ENCODE peak calls at places on chromosomes 13 and 19, in six cellular contexts. V is kidney; K is brain microvascular endothelial cell; G is PC-3; U is epithelial cell of prostate; A is naive thymus-derived CD4-positive, alpha-beta T cell. N is an unnamed sample.

GRCh38 chr13:109196896-109197295 is 567.5 kb downstream of the MYO16 start:
- DNase-seq in A (no peak), G (no peak), K (no peak), V (no peak), U (no peak), N (no peak)

GRCh38 chr13:61383101-61383500 is 32.5 kb downstream of the PCDH20 start:
- DNase-seq in G (no peak), U (no peak), V (no peak), K (no peak), A (no peak), N (no peak)

GRCh38 chr19:47518139-47518538 is 3.3 kb upstream of the NAPA start:
- DNase-seq in G (no peak), K (no peak), A (peak), U (no peak), V (no peak), N (no peak)

GRCh38 chr13:92377396-92377795 is 849.2 kb upstream of the GPC6 start:
- DNase-seq in A (no peak), G (no peak), V (no peak), U (no peak), K (no peak), N (no peak)

GRCh38 chr13:99178636-99179035 is 22.0 kb upstream of the UBAC2 start:
- DNase-seq in V (no peak), A (no peak), G (no peak), K (no peak), U (no peak), N (no peak)

GRCh38 chr19:49875801-49876421 is 1.2 kb downstream of the AKT1S1 start:
- DNase-seq in A (peak), K (no peak), U (no peak), V (peak), G (peak), N (peak)

GRCh38 chr13:34647379-34647778 is 294.7 kb upstream of the NBEA start:
- DNase-seq in A (no peak), V (no peak), G (peak), U (peak), K (no peak), N (no peak)

GRCh38 chr19:47427241-47428176 is 8.2 kb upstream of the MEIS3 start:
- DNase-seq in V (peak), K (peak), A (peak), G (peak), U (no peak), N (no peak)

GRCh38 chr13:113021811-113022210 is 52.8 kb downstream of the MCF2L start:
- DNase-seq in G (no peak), K (no peak), U (no peak), V (no peak), A (no peak), N (no peak)

GRCh38 chr19:30283556-30283955 is 88.6 kb upstream of the ZNF536 start:
- DNase-seq in A (no peak), V (no peak), G (no peak), U (no peak), K (no peak), N (no peak)

GRCh38 chr13:104936304-104936703 is 1599.2 kb downstream of the EFNB2 start:
- DNase-seq in G (no peak), U (no peak), K (no peak), A (no peak), V (no peak), N (no peak)

GRCh38 chr13:58992478-58993042 is 1171.2 kb downstream of the DIAPH3 start:
- DNase-seq in K (no peak), G (no peak), A (no peak), V (no peak), U (no peak), N (no peak)

GRCh38 chr13:98223741-98224140 is 46.7 kb upstream of the RNF113B start:
- DNase-seq in G (no peak), V (no peak), K (no peak), U (no peak), A (no peak), N (no peak)

GRCh38 chr13:110297011-110297410 is 9.9 kb downstream of the COL4A1 start:
- DNase-seq in G (no peak), K (no peak), U (no peak), A (no peak), V (no peak), N (no peak)

GRCh38 chr13:67258482-67258881 is 28.3 kb upstream of the PCDH9 start:
- DNase-seq in G (no peak), V (no peak), K (no peak), A (no peak), U (no peak), N (no peak)

GRCh38 chr13:97108535-97108910 is 113.6 kb upstream of the MBNL2 start:
- DNase-seq in A (no peak), U (no peak), K (peak), G (peak), V (no peak), N (no peak)

GRCh38 chr19:30512748-30513389 is 140.7 kb downstream of the ZNF536 start:
- DNase-seq in U (no peak), G (no peak), A (no peak), V (no peak), K (no peak), N (no peak)

GRCh38 chr19:33863436-33863835 is 66.8 kb downstream of the KCTD15 start:
- DNase-seq in G (no peak), K (no peak), A (no peak), V (no peak), U (no peak), N (no peak)

GRCh38 chr19:9705836-9706235 is 30.9 kb upstream of the ZNF562 start:
- DNase-seq in G (no peak), V (no peak), A (no peak), K (no peak), U (no peak), N (no peak)

GRCh38 chr19:29586401-29586800 is 19.7 kb upstream of the POP4 start:
- DNase-seq in A (no peak), G (no peak), U (no peak), V (no peak), K (no peak), N (no peak)

GRCh38 chr19:18775586-18776287 is 15.4 kb downstream of the COMP start:
- DNase-seq in U (no peak), V (peak), A (no peak), K (peak), G (peak), N (no peak)

GRCh38 chr19:10419646-10420443 is 493 bp upstream of the PDE4A start:
- DNase-seq in K (peak), V (peak), G (peak), A (peak), U (no peak), N (no peak)

GRCh38 chr13:49259586-49259985 is 11.9 kb downstream of the CDADC1 start:
- DNase-seq in V (no peak), A (no peak), U (no peak), G (no peak), K (no peak), N (no peak)

GRCh38 chr13:97205971-97206370 is 16.2 kb upstream of the MBNL2 start:
- DNase-seq in A (no peak), K (peak), V (no peak), U (no peak), G (peak), N (no peak)

GRCh38 chr19:55621673-55622231 is 2.6 kb downstream of the ZNF784 start:
- DNase-seq in K (no peak), V (peak), A (no peak), U (no peak), G (no peak), N (no peak)

GRCh38 chr19:47765522-47766358 is 12.8 kb upstream of the SELENOW start:
- DNase-seq in U (no peak), V (peak), K (no peak), A (no peak), G (peak), N (peak)

GRCh38 chr19:11382898-11383705 is 1.0 kb downstream of the EPOR start:
- DNase-seq in G (peak), K (no peak), U (no peak), V (peak), A (peak), N (no peak)

GRCh38 chr13:76043882-76044281 is 407.8 kb downstream of the LMO7 start:
- DNase-seq in A (no peak), G (no peak), K (no peak), V (no peak), U (no peak), N (no peak)

GRCh38 chr13:76053181-76053580 is 417.1 kb downstream of the LMO7 start:
- DNase-seq in K (no peak), U (no peak), A (no peak), V (no peak), G (no peak), N (no peak)

GRCh38 chr13:76049397-76049746 is 413.2 kb downstream of the LMO7 start:
- DNase-seq in U (no peak), V (no peak), A (no peak), G (no peak), K (no peak), N (no peak)

GRCh38 chr13:76048126-76048525 is 412.0 kb downstream of the LMO7 start:
- DNase-seq in A (no peak), K (no peak), U (no peak), V (no peak), G (no peak), N (no peak)

GRCh38 chr13:76048675-76049396 is 412.7 kb downstream of the LMO7 start:
- DNase-seq in V (no peak), U (no peak), K (no peak), A (no peak), G (no peak), N (no peak)
- H3K27ac ChIP-seq in V (no peak), U (no peak), K (no peak), A (no peak), G (no peak), N (no peak)

DNA sequence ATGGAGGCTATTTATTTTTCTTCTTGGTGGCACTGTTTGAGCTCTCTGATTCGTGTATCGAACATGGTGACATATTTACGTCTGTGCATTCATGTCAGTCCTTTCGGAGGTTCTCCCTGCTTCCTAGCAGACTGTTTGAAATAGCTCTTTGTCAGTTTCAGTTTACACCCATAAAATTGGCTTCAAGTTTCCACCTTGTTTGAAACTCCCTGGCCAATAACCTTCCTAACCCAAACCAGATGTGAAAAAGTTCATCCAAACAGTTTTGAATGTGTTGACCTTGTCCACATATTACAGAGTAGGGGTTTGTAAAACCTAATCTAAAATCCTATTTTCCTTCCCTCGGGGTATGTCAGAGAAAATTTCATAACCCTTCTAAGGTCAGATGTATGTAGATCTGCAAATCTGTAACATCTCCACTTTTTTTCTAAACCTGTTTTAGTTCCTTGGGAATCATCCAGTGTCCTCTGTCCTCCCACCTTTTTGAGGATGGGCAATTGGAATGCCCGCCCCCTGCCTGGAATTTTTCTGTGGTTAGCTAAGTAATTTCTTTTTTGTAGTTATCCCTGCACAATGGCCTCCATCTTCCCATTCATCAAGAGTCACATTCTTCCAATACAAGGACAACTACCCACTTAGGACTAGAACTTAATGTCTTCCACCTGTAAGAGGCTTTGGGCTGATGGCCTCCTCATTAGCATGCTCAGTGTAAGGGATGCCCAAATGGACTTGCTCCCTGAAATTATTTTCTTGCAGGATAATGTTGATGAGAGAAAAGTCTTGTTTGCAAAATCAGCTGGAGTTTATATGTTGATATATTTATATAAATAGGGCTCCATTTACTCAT is 499.8 kb downstream of the GPC6 start:
- DNase-seq in A (no peak), V (no peak), K (no peak), G (no peak), U (no peak), N (no peak)
- H3K27ac ChIP-seq in A (no peak), V (no peak), K (no peak), G (no peak), U (no peak), N (no peak)

GRCh38 chr19:3451451-3451866 is 28.9 kb downstream of the SMIM24 start:
- DNase-seq in K (no peak), V (no peak), G (no peak), U (no peak), A (no peak), N (no peak)
- H3K27ac ChIP-seq in K (peak), V (peak), G (peak), U (peak), A (no peak), N (no peak)

GRCh38 chr19:32543107-32543900 is 37.7 kb upstream of the PDCD5 start:
- DNase-seq in G (peak), U (no peak), V (no peak), A (no peak), K (peak), N (no peak)
- H3K27ac ChIP-seq in G (no peak), U (no peak), V (no peak), A (no peak), K (no peak), N (no peak)

GRCh38 chr13:73943137-73943964 is 190.9 kb downstream of the KLF12 start:
- DNase-seq in V (no peak), G (no peak), K (no peak), U (no peak), A (no peak), N (no peak)
- H3K27ac ChIP-seq in V (no peak), G (no peak), K (no peak), U (no peak), A (peak), N (no peak)